ENCODE peak calls at places on chromosomes 16 and 17, in four cellular contexts. A, T, B and G are unnamed samples. For H3K4me1, the result is how much of the 10 kb centered on the place peaks cover.

GRCh38 chr16:52603015-52603414 is 56.1 kb upstream of the TOX3 start:
- DNase-seq in A (no peak), T (no peak), B (no peak), G (no peak)

GRCh38 chr16:81004646-81005353 is 1.9 kb downstream of the CMC2 start:
- DNase-seq in A (peak), T (no peak), B (no peak), G (no peak)

GRCh38 chr17:7023576-7024401 is 939 bp downstream of the BCL6B start:
- DNase-seq in A (peak), T (peak), B (peak), G (peak)

GRCh38 chr17:49915670-49916069 is 53.3 kb upstream of the DLX4 start:
- DNase-seq in A (peak), T (no peak), B (no peak), G (no peak)

GRCh38 chr17:42660692-42661345 is 1.7 kb downstream of the TUBG2 start:
- DNase-seq in A (no peak), T (peak), B (no peak), G (no peak)

GRCh38 chr16:57235128-57236092 is 9.6 kb upstream of the ARL2BP start:
- DNase-seq in A (no peak), T (no peak), B (no peak), G (no peak)

GRCh38 chr17:4607261-4607731 is 23.0 kb downstream of the SMTNL2 start:
- DNase-seq in A (no peak), T (peak), B (no peak), G (no peak)

GRCh38 chr17:79174905-79175856 is 100.6 kb downstream of the ENGASE start:
- DNase-seq in A (no peak), T (no peak), B (no peak), G (no peak)

GRCh38 chr16:28880589-28880915 is 2.3 kb downstream of the ATP2A1 start:
- DNase-seq in A (no peak), T (no peak), B (no peak), G (no peak)

GRCh38 chr17:32174889-32175288 is 32.6 kb downstream of the RHOT1 start:
- DNase-seq in A (no peak), T (no peak), B (no peak), G (no peak)

GRCh38 chr17:33848433-33848832 is 406.7 kb upstream of the CCL2 start:
- DNase-seq in A (no peak), T (no peak), B (no peak), G (no peak)

DNA sequence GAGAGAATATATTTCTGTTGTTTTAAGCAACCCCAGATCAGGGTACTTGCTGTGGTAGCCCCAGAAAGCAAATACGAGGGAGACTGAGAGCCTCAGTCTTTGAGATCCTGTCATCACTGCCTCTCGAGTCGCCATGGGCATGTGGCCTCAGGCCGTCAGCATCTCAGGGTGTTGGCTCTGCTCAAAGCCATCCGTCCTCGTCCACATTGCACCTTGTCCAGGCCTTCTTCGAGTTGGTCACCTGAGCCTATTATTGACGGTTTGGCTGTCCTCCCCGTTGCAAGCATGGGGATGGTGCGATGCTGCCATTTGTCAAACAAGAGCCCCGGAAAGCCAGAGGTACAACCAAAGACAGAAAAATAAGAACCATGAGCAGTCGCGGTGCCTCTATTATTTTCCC is 136.9 kb downstream of the IRF8 start:
- DNase-seq in A (no peak), T (no peak), B (no peak), G (no peak)
- H3K4me3 ChIP-seq in A (no peak), T (no peak), B (no peak), G (no peak)

GRCh38 chr16:85609539-85609938 is 3.6 kb upstream of the GSE1 start:
- DNase-seq in A (no peak), T (no peak), B (no peak), G (no peak)

GRCh38 chr16:85607331-85607765 is 5.8 kb upstream of the GSE1 start:
- DNase-seq in A (no peak), T (no peak), B (no peak), G (no peak)

GRCh38 chr16:85608887-85609286 is 4.2 kb upstream of the GSE1 start:
- DNase-seq in A (peak), T (no peak), B (no peak), G (no peak)

GRCh38 chr16:85607796-85608514 is 5.2 kb upstream of the GSE1 start:
- DNase-seq in A (no peak), T (no peak), B (no peak), G (no peak)

DNA sequence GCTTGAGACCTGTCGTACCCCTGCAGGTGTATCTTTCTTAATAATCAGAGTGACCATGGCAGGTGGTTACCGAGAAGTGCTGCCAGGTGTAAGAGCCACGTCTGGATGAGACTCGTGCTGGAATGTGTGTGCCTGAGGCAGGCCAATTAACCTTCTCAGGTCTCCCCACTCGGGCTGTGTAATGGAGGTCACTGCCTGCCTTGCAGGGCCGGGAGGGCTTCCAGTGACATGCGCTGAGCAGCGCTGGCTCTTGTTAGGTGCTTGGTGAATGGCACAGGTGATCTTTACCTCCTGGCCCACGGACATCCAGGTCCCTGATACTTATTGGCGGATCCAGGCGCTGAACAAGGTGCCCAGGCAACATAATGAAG is 4.6 kb upstream of the GSE1 start:
- DNase-seq in A (peak), T (no peak), B (no peak), G (no peak)
- H3K4me1 ChIP-seq in A (under half), T (under half), B (under half), G (half or more)

GRCh38 chr16:88561485-88562369 is 8.5 kb upstream of the ZC3H18 start:
- DNase-seq in A (peak), T (peak), B (no peak), G (peak)
- H3K4me3 ChIP-seq in A (no peak), T (peak), B (peak), G (no peak)

GRCh38 chr17:77287432-77288068 is 146.8 kb downstream of the SEC14L1 start:
- DNase-seq in A (peak), T (no peak), B (no peak), G (peak)
- H3K4me1 ChIP-seq in A (under half), T (under half), B (under half), G (under half)

DNA sequence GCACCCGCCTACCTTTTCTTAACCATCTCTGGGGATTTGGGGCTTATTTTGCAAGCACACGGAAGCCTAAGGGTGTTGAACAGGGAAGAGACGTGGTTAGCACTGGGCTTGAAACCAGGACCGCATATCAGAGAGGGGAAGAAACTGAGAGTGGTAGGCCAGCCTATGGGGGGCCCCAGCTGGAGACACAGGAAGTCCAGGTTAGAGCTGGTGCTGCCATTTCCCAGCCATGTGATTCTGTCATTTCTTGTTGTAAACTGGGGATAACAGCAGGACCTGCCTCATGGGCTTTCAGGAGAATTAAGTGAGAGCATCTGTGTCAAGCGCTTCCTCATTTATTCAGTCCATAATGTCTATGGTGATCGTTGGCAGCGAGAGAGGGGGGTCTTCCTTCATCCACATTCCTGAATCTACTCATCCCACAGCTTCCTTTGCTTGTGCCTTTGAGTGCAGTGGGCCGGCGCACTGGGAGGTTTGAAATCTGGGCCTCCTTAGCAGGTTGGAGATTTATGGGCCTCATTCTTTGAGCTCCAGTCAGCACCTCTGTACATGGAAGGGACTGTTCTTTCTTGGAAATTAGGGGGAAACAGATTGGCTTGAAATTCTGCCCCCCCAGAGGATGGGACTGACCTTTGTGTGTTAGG is 20.1 kb downstream of the NKD1 start:
- DNase-seq in A (no peak), T (no peak), B (no peak), G (no peak)
- H3K4me3 ChIP-seq in A (no peak), T (no peak), B (no peak), G (no peak)

DNA sequence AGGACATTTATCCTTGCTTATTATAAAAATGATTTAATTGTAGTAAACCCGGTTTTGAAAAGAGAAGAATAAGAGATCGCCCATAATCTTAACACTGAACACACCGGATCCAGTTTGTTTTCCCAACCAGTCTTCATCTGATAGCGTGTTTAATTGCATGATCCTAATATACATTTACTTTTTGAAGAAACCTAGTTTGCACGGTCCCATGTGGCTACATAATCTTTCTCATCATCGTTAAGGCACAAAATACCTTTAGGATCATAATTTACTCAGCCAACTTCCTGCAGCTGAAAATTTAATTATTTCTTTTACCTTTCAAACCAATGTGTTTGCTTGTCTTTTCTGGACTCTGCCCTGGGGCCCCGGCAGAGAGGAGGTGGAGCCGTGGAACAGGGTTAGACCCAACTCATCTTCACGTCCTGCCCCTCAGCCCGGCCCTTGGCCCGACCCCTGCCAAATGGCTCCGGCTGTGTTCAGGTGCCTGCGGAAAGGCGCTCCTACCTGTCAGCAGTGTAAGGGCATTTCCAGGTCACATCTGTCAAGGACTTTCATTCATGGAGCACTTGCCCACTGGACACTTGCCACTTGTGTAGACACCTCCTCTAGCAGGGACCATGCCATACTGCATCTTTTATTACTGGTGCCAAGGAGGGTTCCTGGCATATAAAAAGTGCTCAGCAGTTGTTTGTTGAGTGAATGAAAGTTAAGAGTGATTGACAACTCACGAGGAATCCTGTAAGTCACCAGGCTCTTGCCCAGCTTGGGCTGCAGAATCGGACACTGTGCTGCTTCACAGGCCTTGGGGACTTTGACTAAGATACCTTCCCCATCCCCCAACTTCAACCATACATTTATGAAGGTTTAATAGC is 28.6 kb downstream of the SMARCE1 start:
- DNase-seq in A (no peak), T (no peak), B (no peak), G (no peak)
- H3K4me1 ChIP-seq in A (under half), T (under half), B (under half), G (under half)

DNA sequence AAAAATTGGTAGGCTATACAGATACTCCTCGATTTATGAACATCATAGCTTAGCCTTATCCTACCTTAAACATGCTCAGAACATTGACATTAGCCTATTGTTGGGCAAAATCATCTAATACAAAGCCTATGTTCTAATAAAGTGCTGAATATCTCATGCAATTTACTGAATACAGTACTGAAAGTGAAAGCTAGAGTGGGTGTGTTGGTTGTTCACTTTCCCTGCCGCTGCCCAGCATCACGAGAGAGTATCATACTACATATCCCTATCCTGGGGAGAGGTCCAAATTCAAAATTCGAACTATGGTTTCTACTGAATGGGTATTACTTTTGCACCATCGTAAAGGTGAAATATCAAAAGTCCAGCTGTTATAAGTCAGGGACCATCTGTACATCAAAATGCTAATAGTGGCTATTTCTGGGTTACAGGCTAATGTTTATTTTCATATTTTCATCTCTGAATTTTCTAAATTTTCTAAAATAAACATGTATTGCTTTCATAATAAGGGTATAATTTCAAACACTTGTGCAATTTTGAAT is 54.5 kb downstream of the NACA2 start:
- DNase-seq in A (no peak), T (no peak), B (no peak), G (no peak)
- H3K4me3 ChIP-seq in A (no peak), T (no peak), B (no peak), G (peak)

GRCh38 chr17:48338720-48339119 is 91.3 kb downstream of the SKAP1 start:
- DNase-seq in A (no peak), T (no peak), B (no peak), G (no peak)
- H3K4me1 ChIP-seq in A (under half), T (under half), B (under half), G (under half)

GRCh38 chr17:77128895-77129567 is 11.7 kb upstream of the SEC14L1 start:
- DNase-seq in A (no peak), T (no peak), B (no peak), G (no peak)

GRCh38 chr17:77132411-77133086 is 8.2 kb upstream of the SEC14L1 start:
- DNase-seq in A (no peak), T (no peak), B (no peak), G (no peak)

GRCh38 chr17:77129568-77130301 is 11.0 kb upstream of the SEC14L1 start:
- DNase-seq in A (no peak), T (no peak), B (no peak), G (no peak)

GRCh38 chr17:77131919-77132318 is 8.8 kb upstream of the SEC14L1 start:
- DNase-seq in A (no peak), T (no peak), B (no peak), G (no peak)

DNA sequence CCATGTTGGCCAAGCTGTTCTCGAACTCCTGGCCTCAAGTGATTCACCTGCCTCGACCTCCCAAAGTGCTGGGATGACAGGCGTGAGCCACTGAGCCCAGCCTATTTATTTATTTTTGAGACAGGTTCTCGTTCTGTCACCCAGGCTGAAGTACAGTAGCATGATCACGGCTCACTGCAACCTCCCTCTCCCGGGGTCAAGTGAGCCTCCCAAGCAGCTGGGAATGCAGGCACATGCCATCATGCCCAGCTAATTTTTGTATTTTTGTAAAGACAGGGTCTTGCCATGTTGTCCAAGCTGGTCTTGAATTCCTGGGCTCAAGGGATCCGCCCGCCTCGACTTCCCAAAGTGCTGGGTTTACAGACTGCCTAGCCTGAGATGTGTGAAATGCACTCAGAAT is 10.2 kb upstream of the SEC14L1 start:
- DNase-seq in A (no peak), T (no peak), B (no peak), G (no peak)
- H3K4me3 ChIP-seq in A (no peak), T (no peak), B (peak), G (no peak)

DNA sequence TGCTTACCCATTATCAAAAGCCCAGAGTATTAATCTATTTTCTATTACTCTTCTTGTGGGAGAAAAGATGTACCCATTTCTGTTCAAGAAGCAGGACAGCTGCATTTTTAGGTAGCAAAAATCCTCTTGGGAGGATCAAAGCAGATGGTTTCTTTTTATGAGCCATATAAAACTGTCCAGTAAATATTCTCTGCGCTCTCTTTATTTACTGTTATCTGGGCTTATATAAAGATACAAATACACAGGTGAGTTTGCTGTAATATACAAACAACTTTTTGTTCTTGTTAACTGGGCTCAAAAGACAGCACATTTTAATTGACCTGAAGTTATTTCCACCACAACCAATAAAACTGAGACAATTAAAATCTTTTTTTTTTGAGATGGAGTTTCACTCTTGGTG is 10.1 kb downstream of the PHF12 start:
- DNase-seq in A (no peak), T (no peak), B (no peak), G (no peak)
- H3K4me1 ChIP-seq in A (under half), T (under half), B (under half), G (half or more)